ENCODE peak calls at places on chromosomes 2 and 18, in nine cellular contexts. One of them, this sample, is unnamed.

GRCh38 chr2:127231130-127231865 is 11.2 kb upstream of the CYP27C1 start:
- DNase-seq in spleen: no peak
- DNase-seq in AG04449: no peak
- DNase-seq in right atrium auricular region: no peak
- DNase-seq in Panc1: no peak
- DNase-seq in IMR-90: peak; percentile 18
- DNase-seq in heart left ventricle: no peak
- DNase-seq in body of pancreas: no peak
- DNase-seq in HCT116: no peak
- DNase-seq in this sample: no peak

GRCh38 chr2:102005989-102006885 is 14.5 kb downstream of the IL1R2 start:
- DNase-seq in spleen: no peak
- DNase-seq in AG04449: no peak
- DNase-seq in right atrium auricular region: no peak
- DNase-seq in Panc1: no peak
- DNase-seq in IMR-90: peak; percentile 56
- DNase-seq in heart left ventricle: no peak
- DNase-seq in body of pancreas: peak; percentile 59
- DNase-seq in HCT116: peak; percentile 44
- DNase-seq in this sample: no peak

GRCh38 chr2:67650292-67651133 is 253.4 kb downstream of the ETAA1 start:
- DNase-seq in spleen: no peak
- DNase-seq in AG04449: peak; percentile 92
- DNase-seq in right atrium auricular region: peak; percentile 94
- DNase-seq in Panc1: no peak
- DNase-seq in IMR-90: peak; percentile 96
- DNase-seq in heart left ventricle: peak; percentile 79
- DNase-seq in body of pancreas: peak; percentile 86
- DNase-seq in HCT116: peak; percentile 6
- DNase-seq in this sample: no peak

GRCh38 chr2:13536941-13537340 is 820.2 kb downstream of the TRIB2 start:
- DNase-seq in spleen: no peak
- DNase-seq in AG04449: no peak
- DNase-seq in right atrium auricular region: no peak
- DNase-seq in Panc1: no peak
- DNase-seq in IMR-90: no peak
- DNase-seq in heart left ventricle: no peak
- DNase-seq in body of pancreas: no peak
- DNase-seq in HCT116: no peak
- DNase-seq in this sample: no peak

GRCh38 chr2:200025717-200026116 is 70.3 kb downstream of the MAIP1 start:
- DNase-seq in spleen: no peak
- DNase-seq in AG04449: no peak
- DNase-seq in right atrium auricular region: no peak
- DNase-seq in Panc1: no peak
- DNase-seq in IMR-90: peak; percentile 32
- DNase-seq in heart left ventricle: no peak
- DNase-seq in body of pancreas: no peak
- DNase-seq in HCT116: no peak
- DNase-seq in this sample: no peak

GRCh38 chr2:142131016-142131714 is at the start of gene LRP1B:
- DNase-seq in spleen: no peak
- DNase-seq in AG04449: no peak
- DNase-seq in right atrium auricular region: no peak
- DNase-seq in Panc1: no peak
- DNase-seq in IMR-90: peak; percentile 7
- DNase-seq in heart left ventricle: no peak
- DNase-seq in body of pancreas: peak; percentile 19
- DNase-seq in HCT116: no peak
- DNase-seq in this sample: no peak

GRCh38 chr2:205685314-205686230 is 3.3 kb downstream of the NRP2 start:
- DNase-seq in spleen: no peak
- DNase-seq in AG04449: no peak
- DNase-seq in right atrium auricular region: no peak
- DNase-seq in Panc1: no peak
- DNase-seq in IMR-90: peak; percentile 67
- DNase-seq in heart left ventricle: no peak
- DNase-seq in body of pancreas: no peak
- DNase-seq in HCT116: no peak
- DNase-seq in this sample: no peak

GRCh38 chr2:238720232-238720672 is 127.6 kb upstream of the TWIST2 start:
- DNase-seq in spleen: no peak
- DNase-seq in AG04449: no peak
- DNase-seq in right atrium auricular region: peak; percentile 72
- DNase-seq in Panc1: no peak
- DNase-seq in IMR-90: peak; percentile 19
- DNase-seq in heart left ventricle: no peak
- DNase-seq in body of pancreas: no peak
- DNase-seq in HCT116: peak; percentile 52
- DNase-seq in this sample: no peak

GRCh38 chr2:94622113-94622618 is 249.1 kb upstream of the TEKT4 start:
- DNase-seq in spleen: no peak
- DNase-seq in AG04449: no peak
- DNase-seq in right atrium auricular region: no peak
- DNase-seq in Panc1: no peak
- DNase-seq in IMR-90: no peak
- DNase-seq in heart left ventricle: no peak
- DNase-seq in body of pancreas: no peak
- DNase-seq in HCT116: no peak
- DNase-seq in this sample: no peak

GRCh38 chr2:180240774-180241173 is 233.7 kb upstream of the CWC22 start:
- DNase-seq in spleen: no peak
- DNase-seq in AG04449: no peak
- DNase-seq in right atrium auricular region: no peak
- DNase-seq in Panc1: peak; percentile 4
- DNase-seq in IMR-90: peak; percentile 22
- DNase-seq in heart left ventricle: no peak
- DNase-seq in body of pancreas: no peak
- DNase-seq in HCT116: peak; percentile 10
- DNase-seq in this sample: no peak
- TF ChIP-seq CTCF in spleen: no peak
- TF ChIP-seq CTCF in AG04449: peak; percentile 16
- TF ChIP-seq CTCF in right atrium auricular region: no peak
- TF ChIP-seq CTCF in Panc1: peak; percentile 20
- TF ChIP-seq CTCF in IMR-90: peak; percentile 48
- TF ChIP-seq CTCF in heart left ventricle: no peak
- TF ChIP-seq CTCF in body of pancreas: no peak
- TF ChIP-seq CTCF in HCT116: peak; percentile 45
- TF ChIP-seq CTCF in this sample: peak; percentile 19

GRCh38 chr18:9139400-9140039 is 2.9 kb downstream of the ANKRD12 start:
- DNase-seq in spleen: no peak
- DNase-seq in AG04449: no peak
- DNase-seq in right atrium auricular region: no peak
- DNase-seq in Panc1: no peak
- DNase-seq in IMR-90: no peak
- DNase-seq in heart left ventricle: no peak
- DNase-seq in body of pancreas: no peak
- DNase-seq in HCT116: no peak
- DNase-seq in this sample: no peak
- H3K4me3 ChIP-seq in spleen: no peak overlapping the region
- H3K4me3 ChIP-seq in AG04449: no peak overlapping the region
- H3K4me3 ChIP-seq in right atrium auricular region: peak overlapping the region; percentile 7
- H3K4me3 ChIP-seq in Panc1: peak overlapping the region; percentile 66
- H3K4me3 ChIP-seq in IMR-90: peak overlapping the region; percentile 2
- H3K4me3 ChIP-seq in heart left ventricle: peak overlapping the region; percentile 88
- H3K4me3 ChIP-seq in body of pancreas: peak overlapping the region; percentile 25
- H3K4me3 ChIP-seq in HCT116: no peak overlapping the region
- H3K4me3 ChIP-seq in this sample: peak overlapping the region; percentile 99

DNA sequence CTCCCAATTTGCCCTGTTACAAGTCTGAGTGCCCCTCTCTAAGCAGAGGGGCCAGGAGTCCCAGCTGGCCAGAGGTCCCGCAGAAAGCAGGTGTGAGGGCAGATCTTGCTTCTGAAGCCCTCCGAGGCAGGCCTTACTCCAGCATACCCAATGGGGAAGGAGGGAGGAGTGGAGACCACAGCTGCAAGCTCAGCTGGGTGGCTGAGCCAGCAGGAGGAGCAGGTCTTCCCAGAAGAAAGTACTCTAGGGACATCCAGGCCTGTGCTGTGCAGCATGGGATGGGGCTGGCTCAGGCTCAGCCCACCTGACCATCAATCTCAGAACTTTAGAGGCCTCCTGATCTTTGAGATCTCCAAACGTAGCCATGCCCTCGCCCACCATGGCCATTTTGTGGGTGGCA is 31.3 kb downstream of the PLB1 start:
- DNase-seq in spleen: no peak
- DNase-seq in AG04449: no peak
- DNase-seq in right atrium auricular region: no peak
- DNase-seq in Panc1: no peak
- DNase-seq in IMR-90: no peak
- DNase-seq in heart left ventricle: no peak
- DNase-seq in body of pancreas: no peak
- DNase-seq in HCT116: no peak
- DNase-seq in this sample: no peak
- TF ChIP-seq CTCF in spleen: no peak
- TF ChIP-seq CTCF in AG04449: no peak
- TF ChIP-seq CTCF in right atrium auricular region: no peak
- TF ChIP-seq CTCF in Panc1: no peak
- TF ChIP-seq CTCF in IMR-90: no peak
- TF ChIP-seq CTCF in heart left ventricle: no peak
- TF ChIP-seq CTCF in body of pancreas: no peak
- TF ChIP-seq CTCF in HCT116: no peak
- TF ChIP-seq CTCF in this sample: no peak

GRCh38 chr18:13219576-13219975 is 1.0 kb downstream of the LDLRAD4 start:
- DNase-seq in spleen: no peak
- DNase-seq in AG04449: no peak
- DNase-seq in right atrium auricular region: peak; percentile 52
- DNase-seq in Panc1: no peak
- DNase-seq in IMR-90: no peak
- DNase-seq in heart left ventricle: no peak
- DNase-seq in body of pancreas: no peak
- DNase-seq in HCT116: no peak
- DNase-seq in this sample: no peak
- H3K4me3 ChIP-seq in spleen: peak overlapping the region; percentile 83
- H3K4me3 ChIP-seq in AG04449: no peak overlapping the region
- H3K4me3 ChIP-seq in right atrium auricular region: peak overlapping the region; percentile 92
- H3K4me3 ChIP-seq in Panc1: no peak overlapping the region
- H3K4me3 ChIP-seq in IMR-90: no peak overlapping the region
- H3K4me3 ChIP-seq in heart left ventricle: peak overlapping the region; percentile 90
- H3K4me3 ChIP-seq in body of pancreas: no peak overlapping the region
- H3K4me3 ChIP-seq in HCT116: no peak overlapping the region
- H3K4me3 ChIP-seq in this sample: no peak overlapping the region

DNA sequence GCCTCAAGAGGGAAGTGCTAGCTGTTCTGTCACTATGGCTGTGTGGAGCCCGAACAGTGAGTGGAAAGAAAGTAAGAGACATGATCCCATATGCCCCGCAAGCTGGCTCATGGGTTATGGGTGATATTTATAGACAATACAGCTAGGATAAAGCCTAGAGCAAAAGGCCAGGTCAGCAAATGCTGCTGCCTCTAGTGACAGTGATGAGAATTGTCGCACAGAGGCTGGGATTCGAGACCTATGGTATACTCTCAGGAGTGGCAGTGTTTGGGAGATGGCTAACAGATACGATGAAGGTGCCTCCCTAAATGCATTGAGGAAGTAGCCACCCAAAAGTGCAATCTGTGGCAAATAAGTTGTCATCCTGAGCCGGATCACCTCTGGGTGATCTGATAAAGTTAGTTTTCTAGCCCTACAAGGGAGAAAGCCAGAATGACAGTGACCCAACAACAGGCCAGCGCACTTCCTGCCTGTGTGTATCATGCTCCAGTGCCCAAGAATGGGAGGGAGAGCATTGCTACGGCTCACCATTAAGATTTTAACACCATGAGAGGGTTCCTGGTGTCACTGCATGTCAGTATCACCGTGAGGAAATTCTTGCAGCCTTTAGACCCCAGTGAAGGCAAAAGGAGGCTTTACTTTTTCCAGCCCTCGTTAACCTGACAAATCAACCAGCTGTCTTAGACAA is 92.3 kb upstream of the TGFA start:
- DNase-seq in spleen: no peak
- DNase-seq in AG04449: no peak
- DNase-seq in right atrium auricular region: no peak
- DNase-seq in Panc1: no peak
- DNase-seq in IMR-90: no peak
- DNase-seq in heart left ventricle: no peak
- DNase-seq in body of pancreas: no peak
- DNase-seq in HCT116: no peak
- DNase-seq in this sample: no peak
- TF ChIP-seq CTCF in spleen: no peak
- TF ChIP-seq CTCF in AG04449: no peak
- TF ChIP-seq CTCF in right atrium auricular region: no peak
- TF ChIP-seq CTCF in Panc1: peak; percentile 49
- TF ChIP-seq CTCF in IMR-90: peak; percentile 5
- TF ChIP-seq CTCF in heart left ventricle: no peak
- TF ChIP-seq CTCF in body of pancreas: no peak
- TF ChIP-seq CTCF in HCT116: peak; percentile 47
- TF ChIP-seq CTCF in this sample: peak; percentile 46

DNA sequence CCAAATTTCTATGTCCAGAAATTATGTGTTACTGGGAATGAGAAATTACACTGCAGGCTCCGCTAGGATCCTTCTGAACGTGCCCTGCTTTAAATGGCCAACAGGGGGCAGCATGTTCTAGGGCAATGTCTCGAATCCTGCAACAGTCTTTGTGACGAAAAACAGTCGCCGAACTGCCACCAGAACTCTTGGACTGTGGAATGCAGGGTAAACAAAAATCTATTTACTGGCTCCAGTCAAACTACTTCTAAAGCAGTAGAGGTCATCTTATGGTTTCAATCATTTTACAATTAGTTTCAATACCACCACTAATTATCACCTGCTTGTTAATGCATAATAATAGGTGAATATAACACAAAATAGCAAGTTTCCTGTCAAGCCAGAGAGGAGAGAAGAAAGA is 9.8 kb upstream of the ZNF397 start:
- DNase-seq in spleen: peak; percentile 88
- DNase-seq in AG04449: peak; percentile 7
- DNase-seq in right atrium auricular region: peak; percentile 90
- DNase-seq in Panc1: peak; percentile 62
- DNase-seq in IMR-90: peak; percentile 63
- DNase-seq in heart left ventricle: peak; percentile 83
- DNase-seq in body of pancreas: peak; percentile 84
- DNase-seq in HCT116: peak; percentile 82
- DNase-seq in this sample: peak; percentile 48
- H3K4me3 ChIP-seq in spleen: no peak overlapping the region
- H3K4me3 ChIP-seq in AG04449: peak overlapping the region; percentile 20
- H3K4me3 ChIP-seq in right atrium auricular region: peak overlapping the region; percentile 4
- H3K4me3 ChIP-seq in Panc1: no peak overlapping the region
- H3K4me3 ChIP-seq in IMR-90: no peak overlapping the region
- H3K4me3 ChIP-seq in heart left ventricle: peak overlapping the region; percentile 13
- H3K4me3 ChIP-seq in body of pancreas: no peak overlapping the region
- H3K4me3 ChIP-seq in HCT116: peak overlapping the region; percentile 16
- H3K4me3 ChIP-seq in this sample: no peak overlapping the region

GRCh38 chr2:224538739-224539138 is 46.4 kb downstream of the CUL3 start:
- DNase-seq in spleen: no peak
- DNase-seq in AG04449: no peak
- DNase-seq in right atrium auricular region: no peak
- DNase-seq in Panc1: no peak
- DNase-seq in IMR-90: no peak
- DNase-seq in heart left ventricle: no peak
- DNase-seq in body of pancreas: no peak
- DNase-seq in HCT116: no peak
- DNase-seq in this sample: no peak
- TF ChIP-seq CTCF in spleen: no peak
- TF ChIP-seq CTCF in AG04449: no peak
- TF ChIP-seq CTCF in right atrium auricular region: no peak
- TF ChIP-seq CTCF in Panc1: no peak
- TF ChIP-seq CTCF in IMR-90: no peak
- TF ChIP-seq CTCF in heart left ventricle: no peak
- TF ChIP-seq CTCF in body of pancreas: no peak
- TF ChIP-seq CTCF in HCT116: no peak
- TF ChIP-seq CTCF in this sample: no peak